ENCODE peak calls at places on chromosomes 6 and 20, in six cellular contexts. One of them, this sample, is unnamed.

GRCh38 chr20:16566080-16566479 is 7.2 kb downstream of the KIF16B start:
- DNase-seq in CD4-positive, alpha-beta T cell: no peak
- DNase-seq in NT2/D1: no peak
- DNase-seq in germinal center: no peak
- DNase-seq in COR-L47: no peak
- DNase-seq in HEK293T: no peak
- DNase-seq in this sample: no peak

GRCh38 chr20:2729251-2729713 is 36.7 kb downstream of the EBF4 start:
- DNase-seq in NT2/D1: no peak
- DNase-seq in HEK293T: no peak
- DNase-seq in germinal center: no peak
- DNase-seq in CD4-positive, alpha-beta T cell: no peak
- DNase-seq in COR-L47: no peak
- DNase-seq in this sample: no peak

GRCh38 chr20:46089076-46089337 is 755 bp downstream of the NCOA5 start:
- DNase-seq in germinal center: no peak
- DNase-seq in COR-L47: no peak
- DNase-seq in CD4-positive, alpha-beta T cell: no peak
- DNase-seq in HEK293T: no peak
- DNase-seq in NT2/D1: no peak
- DNase-seq in this sample: no peak

GRCh38 chr6:169838291-169839028 is 87.0 kb downstream of the ERMARD start:
- DNase-seq in HEK293T: no peak
- DNase-seq in COR-L47: no peak
- DNase-seq in germinal center: no peak
- DNase-seq in CD4-positive, alpha-beta T cell: no peak
- DNase-seq in NT2/D1: no peak
- DNase-seq in this sample: no peak

GRCh38 chr20:41643504-41643938 is 25.3 kb upstream of the CHD6 start:
- DNase-seq in HEK293T: no peak
- DNase-seq in CD4-positive, alpha-beta T cell: no peak
- DNase-seq in germinal center: no peak
- DNase-seq in COR-L47: peak
- DNase-seq in NT2/D1: no peak
- DNase-seq in this sample: no peak

GRCh38 chr6:93124226-93124625 is 295.1 kb downstream of the EPHA7 start:
- DNase-seq in germinal center: no peak
- DNase-seq in COR-L47: no peak
- DNase-seq in HEK293T: no peak
- DNase-seq in NT2/D1: no peak
- DNase-seq in CD4-positive, alpha-beta T cell: no peak
- DNase-seq in this sample: no peak

GRCh38 chr20:44134897-44135810 is 51.8 kb downstream of the JPH2 start:
- DNase-seq in germinal center: no peak
- DNase-seq in COR-L47: no peak
- DNase-seq in HEK293T: no peak
- DNase-seq in CD4-positive, alpha-beta T cell: no peak
- DNase-seq in NT2/D1: no peak
- DNase-seq in this sample: no peak

GRCh38 chr20:61331542-61331941 is 79.5 kb downstream of the CDH4 start:
- DNase-seq in NT2/D1: no peak
- DNase-seq in CD4-positive, alpha-beta T cell: no peak
- DNase-seq in germinal center: no peak
- DNase-seq in HEK293T: no peak
- DNase-seq in COR-L47: no peak
- DNase-seq in this sample: no peak

GRCh38 chr20:9021699-9022098 is 47.2 kb upstream of the PLCB4 start:
- DNase-seq in CD4-positive, alpha-beta T cell: no peak
- DNase-seq in NT2/D1: peak
- DNase-seq in HEK293T: no peak
- DNase-seq in COR-L47: no peak
- DNase-seq in germinal center: no peak
- DNase-seq in this sample: no peak

GRCh38 chr6:105677671-105678475 is 275.0 kb upstream of the PREP start:
- DNase-seq in germinal center: no peak
- DNase-seq in CD4-positive, alpha-beta T cell: no peak
- DNase-seq in NT2/D1: no peak
- DNase-seq in HEK293T: no peak
- DNase-seq in COR-L47: no peak
- DNase-seq in this sample: no peak

GRCh38 chr6:160678744-160679401 is 14.8 kb upstream of the LPA start:
- DNase-seq in NT2/D1: no peak
- DNase-seq in HEK293T: no peak
- DNase-seq in germinal center: no peak
- DNase-seq in CD4-positive, alpha-beta T cell: no peak
- DNase-seq in COR-L47: no peak
- DNase-seq in this sample: no peak

GRCh38 chr6:36139431-36139830 is 9.1 kb downstream of the MAPK13 start:
- DNase-seq in HEK293T: peak
- DNase-seq in CD4-positive, alpha-beta T cell: no peak
- DNase-seq in COR-L47: peak
- DNase-seq in germinal center: no peak
- DNase-seq in NT2/D1: no peak
- DNase-seq in this sample: no peak

GRCh38 chr6:56798163-56798562 is 155.5 kb upstream of the DST start:
- DNase-seq in HEK293T: no peak
- DNase-seq in NT2/D1: no peak
- DNase-seq in COR-L47: no peak
- DNase-seq in CD4-positive, alpha-beta T cell: no peak
- DNase-seq in germinal center: no peak
- DNase-seq in this sample: no peak

GRCh38 chr20:61812771-61813485 is 252.8 kb downstream of the TAF4 start:
- DNase-seq in NT2/D1: no peak
- DNase-seq in CD4-positive, alpha-beta T cell: no peak
- DNase-seq in germinal center: no peak
- DNase-seq in HEK293T: no peak
- DNase-seq in COR-L47: no peak
- DNase-seq in this sample: no peak

GRCh38 chr6:162825597-162825996 is 97.8 kb downstream of the PACRG start:
- DNase-seq in HEK293T: no peak
- DNase-seq in CD4-positive, alpha-beta T cell: no peak
- DNase-seq in NT2/D1: no peak
- DNase-seq in COR-L47: no peak
- DNase-seq in germinal center: no peak
- DNase-seq in this sample: no peak

This sample was measured in naive B cell.